ENCODE peak calls at places on chromosome 6, in ten cellular contexts. I, D, S, P, R, G, Y, U, T and W are unnamed samples.

GRCh38 chr6:26288155-26288554 is 76.8 kb upstream of the BTN3A2 start:
- DNase-seq in I (no peak), R (no peak), D (no peak), Y (no peak), S (no peak), G (no peak), P (no peak), U (no peak), T (no peak), W (no peak)

GRCh38 chr6:119483936-119484335 is 134.4 kb upstream of the MAN1A1 start:
- DNase-seq in D (no peak), R (no peak), G (no peak), I (no peak), P (no peak), T (no peak), S (no peak), U (no peak), Y (no peak), W (no peak)

GRCh38 chr6:94953867-94954631 is 623.3 kb upstream of the MANEA start:
- DNase-seq in D (no peak), I (no peak), R (no peak), U (no peak), P (no peak), G (no peak), Y (no peak), S (no peak), T (no peak), W (no peak)

GRCh38 chr6:166928644-166929515 is 27.5 kb downstream of the RNASET2 start:
- DNase-seq in U (no peak), Y (no peak), G (no peak), T (no peak), I (no peak), D (no peak), S (no peak), R (no peak), P (no peak), W (no peak)

GRCh38 chr6:9675122-9675521 is 739.8 kb downstream of the TFAP2A start:
- DNase-seq in I (no peak), D (no peak), T (no peak), S (no peak), G (no peak), R (no peak), Y (no peak), P (no peak), U (no peak), W (no peak)

GRCh38 chr6:34909484-34909883 is 20.4 kb downstream of the ANKS1A start:
- DNase-seq in I (no peak), Y (no peak), S (no peak), U (no peak), T (no peak), R (no peak), P (no peak), D (no peak), G (no peak), W (no peak)

GRCh38 chr6:939526-940252 is 246.8 kb upstream of the EXOC2 start:
- DNase-seq in P (no peak), S (no peak), R (no peak), I (no peak), Y (no peak), G (no peak), D (no peak), T (no peak), U (no peak), W (no peak)

GRCh38 chr6:38570750-38571149 is 69.0 kb downstream of the BTBD9 start:
- DNase-seq in I (peak; percentile 40), Y (no peak), R (no peak), S (no peak), U (no peak), T (no peak), G (no peak), D (no peak), P (no peak), W (no peak)

GRCh38 chr6:38350882-38351281 is 288.8 kb downstream of the BTBD9 start:
- DNase-seq in P (no peak), U (no peak), G (no peak), I (peak; percentile 74), D (no peak), S (no peak), T (no peak), R (no peak), Y (peak; percentile 32), W (no peak)

GRCh38 chr6:116101298-116101718 is 655 bp downstream of the NT5DC1 start:
- DNase-seq in I (no peak), D (no peak), G (peak; percentile 80), S (peak; percentile 85), U (no peak), Y (no peak), T (peak; percentile 40), R (no peak), P (no peak), W (no peak)

GRCh38 chr6:3773696-3774298 is 22.3 kb upstream of the PXDC1 start:
- DNase-seq in D (no peak), P (no peak), S (peak; percentile 56), T (no peak), U (no peak), Y (no peak), G (no peak), R (no peak), I (no peak), W (no peak)

GRCh38 chr6:154218336-154218735 is 138.3 kb downstream of the IPCEF1 start:
- DNase-seq in U (no peak), G (no peak), P (no peak), I (no peak), D (no peak), R (no peak), Y (no peak), T (no peak), S (no peak), W (peak; percentile 36)

GRCh38 chr6:31010393-31011060 is at the start of gene MUC22:
- DNase-seq in U (no peak), P (no peak), Y (no peak), G (no peak), D (no peak), R (no peak), I (peak; percentile 84), S (no peak), T (no peak), W (no peak)

GRCh38 chr6:55704421-55704820 is 125.4 kb upstream of the HMGCLL1 start:
- DNase-seq in D (no peak), P (no peak), T (no peak), U (no peak), I (peak; percentile 82), Y (peak; percentile 20), S (no peak), G (no peak), R (no peak), W (no peak)

GRCh38 chr6:150230877-150231428 is 88.1 kb downstream of the PPP1R14C start:
- DNase-seq in Y (no peak), U (no peak), P (no peak), I (no peak), R (no peak), D (no peak), S (no peak), G (no peak), T (no peak), W (no peak)

GRCh38 chr6:167684276-167685104 is 142.2 kb upstream of the AFDN start:
- DNase-seq in P (no peak), R (no peak), U (no peak), D (no peak), Y (no peak), S (no peak), G (no peak), T (no peak), I (no peak), W (no peak)

GRCh38 chr6:159715605-159716004 is 11.7 kb upstream of the WTAP start:
- DNase-seq in P (no peak), R (no peak), U (no peak), G (no peak), S (no peak), Y (no peak), I (no peak), T (no peak), D (no peak), W (no peak)